ENCODE peak calls at places on chromosomes 3 and 15, in four cellular contexts. Z is A549, K is H1, V is K562. R is an unnamed sample.

GRCh38 chr15:92155941-92156340 is 237.7 kb upstream of the ST8SIA2 start:
- DNase-seq in Z (no peak), K (no peak), V (no peak), R (no peak)

GRCh38 chr15:87416591-87417257 is 839.8 kb downstream of the NTRK3 start:
- DNase-seq in Z (no peak), K (no peak), V (no peak), R (no peak)

GRCh38 chr3:165225604-165226003 is 29.4 kb upstream of the SLITRK3 start:
- DNase-seq in Z (no peak), K (no peak), V (no peak), R (no peak)

GRCh38 chr3:8759038-8759755 is 10.2 kb downstream of the OXTR start:
- DNase-seq in Z (no peak), K (no peak), V (no peak), R (no peak)

GRCh38 chr3:43871627-43872245 is 181.0 kb downstream of the ABHD5 start:
- DNase-seq in Z (peak), K (no peak), V (no peak), R (no peak)

GRCh38 chr3:82329300-82329699 is 567.9 kb upstream of the GBE1 start:
- DNase-seq in Z (no peak), K (no peak), V (no peak), R (no peak)

GRCh38 chr15:93882779-93883178 is 348.6 kb upstream of the MCTP2 start:
- DNase-seq in Z (no peak), K (no peak), V (no peak), R (no peak)

GRCh38 chr3:4359805-4360502 is 56.8 kb downstream of the SETMAR start:
- DNase-seq in Z (no peak), K (no peak), V (no peak), R (no peak)

GRCh38 chr3:187251599-187251998 is 39.9 kb downstream of the MASP1 start:
- DNase-seq in Z (no peak), K (no peak), V (no peak), R (no peak)

GRCh38 chr3:66376568-66376967 is 124.3 kb downstream of the LRIG1 start:
- DNase-seq in Z (peak), K (no peak), V (no peak), R (peak)

GRCh38 chr3:155329513-155330048 is 36.1 kb upstream of the STRIT1 start:
- DNase-seq in Z (no peak), K (no peak), V (no peak), R (no peak)

GRCh38 chr15:92901053-92901761 is 1.1 kb downstream of the CHD2 start:
- DNase-seq in Z (peak), K (no peak), V (no peak), R (no peak)

GRCh38 chr15:32843211-32843907 is 125.6 kb downstream of the GREM1 start:
- DNase-seq in Z (no peak), K (no peak), V (no peak), R (no peak)

GRCh38 chr3:136195258-136196063 is 674 bp downstream of the MSL2 start:
- DNase-seq in Z (peak), K (no peak), V (peak), R (peak)

GRCh38 chr15:83282859-83283812 is 1.3 kb downstream of the BNC1 start:
- DNase-seq in Z (no peak), K (no peak), V (no peak), R (no peak)

GRCh38 chr3:112871735-112872134 is 25.1 kb upstream of the CD200R1L start:
- DNase-seq in Z (no peak), K (no peak), V (no peak), R (no peak)

GRCh38 chr3:127799476-127800222 is 22.7 kb downstream of the MGLL start:
- DNase-seq in Z (peak), K (no peak), V (no peak), R (no peak)

GRCh38 chr3:12995389-12996180 is 77.6 kb downstream of the IQSEC1 start:
- DNase-seq in Z (no peak), K (no peak), V (no peak), R (peak)

GRCh38 chr3:127064391-127065137 is 81.6 kb downstream of the PLXNA1 start:
- DNase-seq in Z (no peak), K (no peak), V (peak), R (no peak)

GRCh38 chr15:27244047-27244446 is 273.1 kb downstream of the GABRG3 start:
- DNase-seq in Z (no peak), K (no peak), V (no peak), R (no peak)

GRCh38 chr3:53780171-53780570 is 66.0 kb downstream of the CHDH start:
- DNase-seq in Z (no peak), K (no peak), V (no peak), R (no peak)

GRCh38 chr3:161413127-161413854 is 42.0 kb upstream of the SPTSSB start:
- DNase-seq in Z (no peak), K (no peak), V (no peak), R (no peak)

GRCh38 chr3:169250000-169250399 is 413.5 kb downstream of the MECOM start:
- DNase-seq in Z (no peak), K (no peak), V (no peak), R (no peak)

GRCh38 chr3:21954709-21955108 is 203.7 kb upstream of the ZNF385D start:
- DNase-seq in Z (no peak), K (no peak), V (no peak), R (no peak)
- TF ChIP-seq PHF8 in Z (no peak), K (no peak), V (no peak), R (no peak)

GRCh38 chr3:67619966-67620365 is 34.4 kb downstream of the SUCLG2 start:
- DNase-seq in Z (no peak), K (no peak), V (no peak), R (no peak)

GRCh38 chr3:67620869-67621268 is 33.5 kb downstream of the SUCLG2 start:
- DNase-seq in Z (no peak), K (no peak), V (no peak), R (no peak)

GRCh38 chr3:67624078-67624477 is 30.3 kb downstream of the SUCLG2 start:
- DNase-seq in Z (no peak), K (no peak), V (no peak), R (no peak)

GRCh38 chr3:67624687-67625086 is 29.7 kb downstream of the SUCLG2 start:
- DNase-seq in Z (no peak), K (no peak), V (no peak), R (no peak)

DNA sequence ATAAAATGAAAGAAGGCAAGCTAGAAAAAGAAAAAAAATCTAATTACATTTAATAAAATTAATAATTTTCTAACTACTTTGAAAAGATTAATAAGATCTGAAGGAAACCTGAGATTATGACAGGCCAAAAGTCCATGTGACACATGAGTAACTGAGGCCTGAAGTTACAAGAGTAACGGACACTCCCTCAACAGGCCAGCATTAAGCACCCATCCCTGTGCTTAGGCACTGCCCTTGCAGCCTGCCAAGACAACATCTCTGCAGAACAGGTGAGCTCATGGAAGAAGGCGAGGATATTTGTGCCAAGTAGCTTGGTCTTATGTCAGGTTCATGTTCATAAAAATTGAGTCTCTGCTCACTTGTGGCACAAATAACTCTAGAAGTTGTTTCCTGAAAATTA is 31.8 kb downstream of the SUCLG2 start:
- DNase-seq in Z (no peak), K (no peak), V (no peak), R (no peak)
- TF ChIP-seq PHF8 in Z (no peak), K (no peak), V (no peak), R (no peak)

DNA sequence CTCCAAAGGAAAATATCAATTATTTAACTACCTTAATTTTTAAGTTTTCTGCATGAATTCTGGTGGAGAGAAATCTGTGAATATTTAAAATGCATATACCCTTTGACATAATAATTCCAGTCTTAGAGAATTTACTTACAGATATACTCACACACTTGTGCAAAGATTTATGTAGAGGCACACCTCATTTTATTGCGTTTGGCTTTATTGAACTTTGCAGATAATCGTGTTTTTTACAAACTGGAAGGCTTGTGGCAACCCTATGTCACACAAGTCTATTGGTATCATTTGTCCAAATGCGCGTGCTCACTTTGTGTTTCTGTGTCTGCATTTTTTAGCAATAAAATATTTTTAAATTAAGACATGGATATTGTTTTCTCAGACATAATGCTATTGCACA is 81.5 kb downstream of the SENP2 start:
- DNase-seq in Z (no peak), K (no peak), V (no peak), R (no peak)
- TF ChIP-seq PHF8 in Z (no peak), K (no peak), V (no peak), R (no peak)

DNA sequence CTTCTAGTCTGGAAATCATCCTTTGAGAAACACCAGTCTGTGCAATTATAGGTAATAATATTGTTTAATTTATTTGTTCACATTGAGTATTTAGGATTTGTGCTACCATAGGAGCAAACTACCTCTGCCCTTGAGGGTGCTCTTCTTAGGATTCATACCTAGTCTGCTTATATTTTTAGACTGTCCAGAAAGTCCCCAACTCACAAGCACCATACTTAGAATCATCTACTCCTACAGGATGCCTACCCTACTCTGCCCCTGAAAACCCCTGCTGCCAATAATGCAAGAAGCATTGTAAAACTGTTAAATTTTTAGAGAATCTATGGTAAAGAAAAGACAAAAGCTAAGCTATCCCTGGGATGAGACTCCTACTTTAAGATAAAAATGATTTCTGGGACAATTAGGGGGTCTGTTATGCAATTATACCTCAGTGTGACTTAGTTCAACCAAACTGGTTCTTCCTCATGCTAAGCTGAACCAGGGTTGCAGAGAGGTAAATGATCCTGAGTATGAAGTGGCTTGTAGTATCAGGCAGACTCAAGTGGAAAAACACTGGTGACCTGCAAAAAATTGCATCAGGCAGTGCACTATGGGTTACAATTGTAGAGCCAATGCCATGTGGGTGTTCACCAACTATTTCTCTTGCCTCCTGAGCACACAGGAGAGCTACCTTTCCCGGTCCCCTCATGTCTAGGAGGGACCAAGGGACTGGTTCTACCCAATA is 133.3 kb downstream of the TNIK start:
- DNase-seq in Z (no peak), K (no peak), V (no peak), R (no peak)
- TF ChIP-seq PHF8 in Z (no peak), K (no peak), V (no peak), R (no peak)

DNA sequence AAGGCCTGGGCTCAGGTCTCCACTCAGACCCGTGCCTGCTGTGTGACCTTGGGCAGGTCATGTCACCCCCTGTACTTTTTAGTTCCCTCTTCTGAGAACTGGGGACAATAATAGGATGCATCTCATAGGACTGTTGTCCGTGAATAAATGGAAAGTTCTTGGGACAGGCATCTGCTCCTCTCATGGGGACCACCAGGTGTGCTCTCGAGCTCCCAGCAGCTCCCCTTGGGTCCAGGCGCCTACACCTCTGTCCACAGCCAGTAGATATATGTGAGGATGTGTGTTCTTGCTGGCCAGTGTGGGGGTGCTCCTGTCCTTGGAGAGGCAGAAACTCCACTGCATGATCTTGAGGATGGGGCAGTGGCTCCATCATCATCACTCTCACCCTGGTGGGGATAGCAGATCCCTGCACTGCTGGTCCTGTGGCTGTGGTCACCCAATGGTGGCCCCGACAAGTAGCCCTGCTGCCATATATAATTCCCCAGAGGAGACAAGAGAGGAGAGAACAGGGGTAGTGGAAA is 257.6 kb upstream of the TLE3 start:
- DNase-seq in Z (peak), K (no peak), V (no peak), R (no peak)
- TF ChIP-seq PHF8 in Z (no peak), K (no peak), V (no peak), R (no peak)

GRCh38 chr3:120353463-120353862 is 4.3 kb upstream of the LRRC58 start:
- DNase-seq in Z (no peak), K (no peak), V (no peak), R (no peak)
- TF ChIP-seq PHF8 in Z (no peak), K (no peak), V (no peak), R (no peak)